ENCODE peak calls at places on chromosomes 3 and 15, in nine cellular contexts. One of them, this sample, is unnamed.

GRCh38 chr3:11168406-11168805 is 14.1 kb downstream of the HRH1 start:
- DNase-seq in A549: no peak
- DNase-seq in stomach: no peak
- DNase-seq in left ventricle myocardium inferior: no peak
- DNase-seq in T-helper 1 cell: no peak
- DNase-seq in fibroblast of mammary gland: no peak
- DNase-seq in left lobe of liver: no peak
- DNase-seq in NCI-H1105: no peak
- DNase-seq in mucosa of gallbladder: no peak
- DNase-seq in this sample: no peak

GRCh38 chr3:17491601-17492000 is 250.8 kb downstream of the TBC1D5 start:
- DNase-seq in NCI-H1105: no peak
- DNase-seq in A549: no peak
- DNase-seq in stomach: no peak
- DNase-seq in fibroblast of mammary gland: peak; percentile 79
- DNase-seq in left lobe of liver: no peak
- DNase-seq in mucosa of gallbladder: no peak
- DNase-seq in T-helper 1 cell: no peak
- DNase-seq in left ventricle myocardium inferior: no peak
- DNase-seq in this sample: no peak

GRCh38 chr3:160707187-160707789 is 30.3 kb downstream of the ARL14 start:
- DNase-seq in mucosa of gallbladder: peak; percentile 31
- DNase-seq in stomach: no peak
- DNase-seq in T-helper 1 cell: no peak
- DNase-seq in fibroblast of mammary gland: peak; percentile 66
- DNase-seq in left lobe of liver: no peak
- DNase-seq in NCI-H1105: peak; percentile 76
- DNase-seq in left ventricle myocardium inferior: no peak
- DNase-seq in A549: peak; percentile 23
- DNase-seq in this sample: peak; percentile 72

GRCh38 chr3:20405731-20406130 is 219.7 kb upstream of the SGO1 start:
- DNase-seq in fibroblast of mammary gland: peak; percentile 90
- DNase-seq in stomach: no peak
- DNase-seq in NCI-H1105: no peak
- DNase-seq in mucosa of gallbladder: no peak
- DNase-seq in A549: no peak
- DNase-seq in T-helper 1 cell: no peak
- DNase-seq in left ventricle myocardium inferior: no peak
- DNase-seq in left lobe of liver: no peak
- DNase-seq in this sample: no peak

GRCh38 chr3:111691293-111691909 is 96.3 kb upstream of the ZBED2 start:
- DNase-seq in T-helper 1 cell: no peak
- DNase-seq in mucosa of gallbladder: no peak
- DNase-seq in stomach: no peak
- DNase-seq in A549: peak; percentile 40
- DNase-seq in NCI-H1105: no peak
- DNase-seq in left ventricle myocardium inferior: no peak
- DNase-seq in fibroblast of mammary gland: peak; percentile 66
- DNase-seq in left lobe of liver: no peak
- DNase-seq in this sample: peak; percentile 70

GRCh38 chr15:94487635-94488034 is 256.3 kb downstream of the MCTP2 start:
- DNase-seq in A549: no peak
- DNase-seq in mucosa of gallbladder: no peak
- DNase-seq in fibroblast of mammary gland: no peak
- DNase-seq in stomach: no peak
- DNase-seq in NCI-H1105: no peak
- DNase-seq in left ventricle myocardium inferior: no peak
- DNase-seq in left lobe of liver: no peak
- DNase-seq in T-helper 1 cell: no peak
- DNase-seq in this sample: no peak

GRCh38 chr3:197212290-197212689 is 86.1 kb downstream of the DLG1 start:
- DNase-seq in stomach: no peak
- DNase-seq in T-helper 1 cell: no peak
- DNase-seq in mucosa of gallbladder: no peak
- DNase-seq in left ventricle myocardium inferior: no peak
- DNase-seq in left lobe of liver: no peak
- DNase-seq in fibroblast of mammary gland: no peak
- DNase-seq in NCI-H1105: no peak
- DNase-seq in A549: no peak
- DNase-seq in this sample: no peak

GRCh38 chr3:16807981-16808380 is 76.8 kb upstream of the PLCL2 start:
- DNase-seq in fibroblast of mammary gland: peak; percentile 42
- DNase-seq in T-helper 1 cell: no peak
- DNase-seq in mucosa of gallbladder: no peak
- DNase-seq in stomach: no peak
- DNase-seq in NCI-H1105: no peak
- DNase-seq in left ventricle myocardium inferior: no peak
- DNase-seq in A549: no peak
- DNase-seq in left lobe of liver: no peak
- DNase-seq in this sample: no peak

GRCh38 chr15:74185949-74186348 is 12.4 kb downstream of the ISLR start:
- DNase-seq in A549: no peak
- DNase-seq in fibroblast of mammary gland: no peak
- DNase-seq in NCI-H1105: no peak
- DNase-seq in mucosa of gallbladder: no peak
- DNase-seq in stomach: no peak
- DNase-seq in left ventricle myocardium inferior: peak; percentile 2
- DNase-seq in left lobe of liver: no peak
- DNase-seq in T-helper 1 cell: no peak
- DNase-seq in this sample: no peak

GRCh38 chr3:144286235-144286910 is 314.8 kb downstream of the DIPK2A start:
- DNase-seq in fibroblast of mammary gland: no peak
- DNase-seq in left ventricle myocardium inferior: no peak
- DNase-seq in NCI-H1105: no peak
- DNase-seq in mucosa of gallbladder: no peak
- DNase-seq in T-helper 1 cell: no peak
- DNase-seq in stomach: no peak
- DNase-seq in A549: no peak
- DNase-seq in left lobe of liver: no peak
- DNase-seq in this sample: no peak

GRCh38 chr3:11386413-11387155 is 114.4 kb downstream of the ATG7 start:
- DNase-seq in T-helper 1 cell: no peak
- DNase-seq in fibroblast of mammary gland: peak; percentile 59
- DNase-seq in mucosa of gallbladder: no peak
- DNase-seq in left lobe of liver: no peak
- DNase-seq in left ventricle myocardium inferior: no peak
- DNase-seq in A549: no peak
- DNase-seq in NCI-H1105: no peak
- DNase-seq in stomach: no peak
- DNase-seq in this sample: no peak

GRCh38 chr3:24583004-24583403 is 88.4 kb upstream of the THRB start:
- DNase-seq in A549: no peak
- DNase-seq in left lobe of liver: no peak
- DNase-seq in fibroblast of mammary gland: peak; percentile 52
- DNase-seq in NCI-H1105: no peak
- DNase-seq in mucosa of gallbladder: no peak
- DNase-seq in T-helper 1 cell: no peak
- DNase-seq in stomach: no peak
- DNase-seq in left ventricle myocardium inferior: no peak
- DNase-seq in this sample: no peak

GRCh38 chr3:184040010-184040409 is 8.5 kb downstream of the HTR3D start:
- DNase-seq in A549: peak; percentile 34
- DNase-seq in mucosa of gallbladder: no peak
- DNase-seq in stomach: peak; percentile 29
- DNase-seq in T-helper 1 cell: no peak
- DNase-seq in left ventricle myocardium inferior: no peak
- DNase-seq in left lobe of liver: peak; percentile 53
- DNase-seq in NCI-H1105: no peak
- DNase-seq in fibroblast of mammary gland: peak; percentile 56
- DNase-seq in this sample: peak; percentile 60

GRCh38 chr15:27899583-27900295 is 199.4 kb downstream of the OCA2 start:
- DNase-seq in NCI-H1105: no peak
- DNase-seq in mucosa of gallbladder: no peak
- DNase-seq in stomach: no peak
- DNase-seq in fibroblast of mammary gland: no peak
- DNase-seq in T-helper 1 cell: no peak
- DNase-seq in left lobe of liver: no peak
- DNase-seq in A549: no peak
- DNase-seq in left ventricle myocardium inferior: no peak
- DNase-seq in this sample: no peak

GRCh38 chr15:25238716-25239470 is 199.9 kb downstream of the UBE3A start:
- DNase-seq in NCI-H1105: no peak
- DNase-seq in A549: no peak
- DNase-seq in mucosa of gallbladder: no peak
- DNase-seq in left lobe of liver: no peak
- DNase-seq in fibroblast of mammary gland: no peak
- DNase-seq in left ventricle myocardium inferior: peak; percentile 5
- DNase-seq in stomach: no peak
- DNase-seq in T-helper 1 cell: no peak
- DNase-seq in this sample: no peak

GRCh38 chr3:49534581-49535495 is 19.4 kb upstream of the BSN start:
- DNase-seq in fibroblast of mammary gland: no peak
- DNase-seq in left ventricle myocardium inferior: no peak
- DNase-seq in NCI-H1105: no peak
- DNase-seq in T-helper 1 cell: no peak
- DNase-seq in A549: no peak
- DNase-seq in left lobe of liver: peak; percentile 76
- DNase-seq in mucosa of gallbladder: no peak
- DNase-seq in stomach: peak; percentile 43
- DNase-seq in this sample: peak; percentile 88

GRCh38 chr3:149388001-149388435 is 10.6 kb upstream of the TM4SF1 start:
- DNase-seq in A549: no peak
- DNase-seq in mucosa of gallbladder: no peak
- DNase-seq in left ventricle myocardium inferior: no peak
- DNase-seq in T-helper 1 cell: no peak
- DNase-seq in NCI-H1105: no peak
- DNase-seq in fibroblast of mammary gland: peak; percentile 95
- DNase-seq in stomach: no peak
- DNase-seq in left lobe of liver: no peak
- DNase-seq in this sample: no peak

GRCh38 chr3:47047673-47048072 is 68.2 kb downstream of the NBEAL2 start:
- DNase-seq in NCI-H1105: no peak
- DNase-seq in mucosa of gallbladder: no peak
- DNase-seq in stomach: no peak
- DNase-seq in A549: no peak
- DNase-seq in fibroblast of mammary gland: no peak
- DNase-seq in left ventricle myocardium inferior: no peak
- DNase-seq in left lobe of liver: no peak
- DNase-seq in T-helper 1 cell: no peak
- DNase-seq in this sample: no peak

GRCh38 chr3:176767385-176767784 is 429.9 kb downstream of the TBL1XR1 start:
- DNase-seq in fibroblast of mammary gland: peak; percentile 75
- DNase-seq in left ventricle myocardium inferior: no peak
- DNase-seq in NCI-H1105: no peak
- DNase-seq in left lobe of liver: no peak
- DNase-seq in mucosa of gallbladder: peak; percentile 79
- DNase-seq in stomach: peak; percentile 28
- DNase-seq in A549: no peak
- DNase-seq in T-helper 1 cell: no peak
- DNase-seq in this sample: no peak

GRCh38 chr3:4824948-4825325 is 154.3 kb upstream of the BHLHE40 start:
- DNase-seq in mucosa of gallbladder: no peak
- DNase-seq in left ventricle myocardium inferior: no peak
- DNase-seq in left lobe of liver: no peak
- DNase-seq in stomach: no peak
- DNase-seq in A549: peak; percentile 81
- DNase-seq in T-helper 1 cell: no peak
- DNase-seq in NCI-H1105: no peak
- DNase-seq in fibroblast of mammary gland: peak; percentile 89
- DNase-seq in this sample: no peak

GRCh38 chr3:9217784-9218513 is 31.5 kb downstream of the SRGAP3 start:
- DNase-seq in A549: no peak
- DNase-seq in left lobe of liver: no peak
- DNase-seq in left ventricle myocardium inferior: no peak
- DNase-seq in NCI-H1105: no peak
- DNase-seq in stomach: no peak
- DNase-seq in mucosa of gallbladder: no peak
- DNase-seq in T-helper 1 cell: no peak
- DNase-seq in fibroblast of mammary gland: no peak
- DNase-seq in this sample: no peak

GRCh38 chr3:112672716-112673506 is 32.0 kb upstream of the CCDC80 start:
- DNase-seq in left ventricle myocardium inferior: no peak
- DNase-seq in NCI-H1105: no peak
- DNase-seq in mucosa of gallbladder: no peak
- DNase-seq in fibroblast of mammary gland: no peak
- DNase-seq in stomach: no peak
- DNase-seq in T-helper 1 cell: no peak
- DNase-seq in A549: no peak
- DNase-seq in left lobe of liver: no peak
- DNase-seq in this sample: no peak

GRCh38 chr15:69117431-69117841 is 43.0 kb upstream of the GLCE start:
- DNase-seq in fibroblast of mammary gland: no peak
- DNase-seq in left ventricle myocardium inferior: no peak
- DNase-seq in T-helper 1 cell: no peak
- DNase-seq in left lobe of liver: no peak
- DNase-seq in A549: no peak
- DNase-seq in NCI-H1105: no peak
- DNase-seq in stomach: no peak
- DNase-seq in mucosa of gallbladder: no peak
- DNase-seq in this sample: no peak

GRCh38 chr15:89221543-89221942 is at the start of gene RLBP1:
- DNase-seq in left lobe of liver: no peak
- DNase-seq in fibroblast of mammary gland: no peak
- DNase-seq in left ventricle myocardium inferior: no peak
- DNase-seq in NCI-H1105: no peak
- DNase-seq in T-helper 1 cell: no peak
- DNase-seq in A549: no peak
- DNase-seq in stomach: no peak
- DNase-seq in mucosa of gallbladder: no peak
- DNase-seq in this sample: no peak

GRCh38 chr3:22392859-22393258 is 641.8 kb upstream of the ZNF385D start:
- DNase-seq in A549: no peak
- DNase-seq in fibroblast of mammary gland: no peak
- DNase-seq in left lobe of liver: no peak
- DNase-seq in stomach: no peak
- DNase-seq in mucosa of gallbladder: no peak
- DNase-seq in left ventricle myocardium inferior: no peak
- DNase-seq in T-helper 1 cell: no peak
- DNase-seq in NCI-H1105: no peak
- DNase-seq in this sample: no peak

GRCh38 chr15:51623386-51623938 is 891 bp upstream of the DMXL2 start:
- DNase-seq in fibroblast of mammary gland: no peak
- DNase-seq in T-helper 1 cell: no peak
- DNase-seq in A549: no peak
- DNase-seq in NCI-H1105: no peak
- DNase-seq in left ventricle myocardium inferior: no peak
- DNase-seq in stomach: no peak
- DNase-seq in mucosa of gallbladder: peak; percentile 33
- DNase-seq in left lobe of liver: no peak
- DNase-seq in this sample: peak; percentile 38

GRCh38 chr3:115518100-115518852 is 105.0 kb upstream of the GAP43 start:
- DNase-seq in stomach: no peak
- DNase-seq in T-helper 1 cell: no peak
- DNase-seq in mucosa of gallbladder: peak; percentile 20
- DNase-seq in left ventricle myocardium inferior: peak; percentile 85
- DNase-seq in fibroblast of mammary gland: peak; percentile 95
- DNase-seq in left lobe of liver: no peak
- DNase-seq in A549: no peak
- DNase-seq in NCI-H1105: peak; percentile 64
- DNase-seq in this sample: no peak

GRCh38 chr3:193971268-193971751 is 164.6 kb upstream of the HES1 start:
- DNase-seq in stomach: peak; percentile 78
- DNase-seq in A549: no peak
- DNase-seq in left lobe of liver: no peak
- DNase-seq in left ventricle myocardium inferior: no peak
- DNase-seq in mucosa of gallbladder: peak; percentile 44
- DNase-seq in T-helper 1 cell: no peak
- DNase-seq in NCI-H1105: no peak
- DNase-seq in fibroblast of mammary gland: peak; percentile 16
- DNase-seq in this sample: no peak

GRCh38 chr3:32428092-32429068 is 36.7 kb downstream of the CMTM7 start:
- DNase-seq in A549: no peak
- DNase-seq in mucosa of gallbladder: no peak
- DNase-seq in left ventricle myocardium inferior: no peak
- DNase-seq in NCI-H1105: no peak
- DNase-seq in left lobe of liver: no peak
- DNase-seq in fibroblast of mammary gland: no peak
- DNase-seq in stomach: no peak
- DNase-seq in T-helper 1 cell: peak; percentile 40
- DNase-seq in this sample: no peak

GRCh38 chr3:21105784-21106183 is 645.2 kb downstream of the ZNF385D start:
- DNase-seq in NCI-H1105: no peak
- DNase-seq in stomach: no peak
- DNase-seq in left ventricle myocardium inferior: no peak
- DNase-seq in T-helper 1 cell: no peak
- DNase-seq in A549: no peak
- DNase-seq in fibroblast of mammary gland: no peak
- DNase-seq in mucosa of gallbladder: no peak
- DNase-seq in left lobe of liver: no peak
- DNase-seq in this sample: no peak

GRCh38 chr15:66164788-66165187 is 88.8 kb downstream of the MEGF11 start:
- DNase-seq in left lobe of liver: no peak
- DNase-seq in A549: no peak
- DNase-seq in mucosa of gallbladder: no peak
- DNase-seq in T-helper 1 cell: no peak
- DNase-seq in left ventricle myocardium inferior: no peak
- DNase-seq in NCI-H1105: peak; percentile 33
- DNase-seq in stomach: no peak
- DNase-seq in fibroblast of mammary gland: no peak
- DNase-seq in this sample: peak; percentile 92